ENCODE peak calls at places on chromosomes 1 and 21, in nine cellular contexts. P is coronary artery, K is psoas muscle, F is tibial nerve, W is hepatocyte, I is ovary, Q is MM.1S, T is AG04450, D is breast epithelium. R is an unnamed sample.

GRCh38 chr1:240138867-240139266 is 47.2 kb downstream of the FMN2 start:
- DNase-seq in P (no peak), K (no peak), F (no peak), W (no peak), I (no peak), Q (no peak), T (no peak), D (no peak), R (no peak)

GRCh38 chr1:205343431-205344009 is 13.2 kb downstream of the KLHDC8A start:
- DNase-seq in P (no peak), K (no peak), F (no peak), W (peak; percentile 65), I (peak; percentile 44), Q (no peak), T (no peak), D (no peak), R (no peak)

GRCh38 chr21:27258756-27259429 is 292.0 kb upstream of the ADAMTS5 start:
- DNase-seq in P (no peak), K (no peak), F (no peak), W (no peak), I (no peak), Q (no peak), T (no peak), D (no peak), R (no peak)

GRCh38 chr1:151729157-151729965 is 8.0 kb downstream of the RIIAD1 start:
- DNase-seq in P (no peak), K (no peak), F (no peak), W (no peak), I (no peak), Q (no peak), T (no peak), D (no peak), R (no peak)

GRCh38 chr1:183515002-183515689 is 42.8 kb downstream of the SMG7 start:
- DNase-seq in P (no peak), K (no peak), F (no peak), W (peak; percentile 16), I (no peak), Q (no peak), T (peak; percentile 58), D (no peak), R (peak; percentile 66)

GRCh38 chr21:34836103-34836932 is 167.5 kb downstream of the CLIC6 start:
- DNase-seq in P (peak; percentile 91), K (peak; percentile 88), F (peak; percentile 64), W (peak; percentile 85), I (peak; percentile 81), Q (no peak), T (peak; percentile 99), D (no peak), R (no peak)

GRCh38 chr1:117795792-117796191 is 133.6 kb downstream of the GDAP2 start:
- DNase-seq in P (no peak), K (no peak), F (no peak), W (no peak), I (no peak), Q (no peak), T (no peak), D (no peak), R (no peak)

GRCh38 chr1:91885331-91885715 is 628 bp downstream of the TGFBR3 start:
- DNase-seq in P (peak; percentile 77), K (peak; percentile 40), F (no peak), W (peak; percentile 30), I (peak; percentile 47), Q (peak; percentile 27), T (no peak), D (no peak), R (no peak)

GRCh38 chr1:17023573-17023972 is 11.8 kb upstream of the ATP13A2 start:
- DNase-seq in P (no peak), K (no peak), F (no peak), W (no peak), I (no peak), Q (no peak), T (no peak), D (no peak), R (no peak)

GRCh38 chr1:40143891-40144575 is 17.2 kb upstream of the RLF start:
- DNase-seq in P (no peak), K (no peak), F (peak; percentile 88), W (peak; percentile 86), I (peak; percentile 12), Q (peak; percentile 72), T (peak; percentile 36), D (no peak), R (peak; percentile 55)

GRCh38 chr1:60978421-60979357 is 103.7 kb upstream of the NFIA start:
- DNase-seq in P (no peak), K (peak; percentile 20), F (no peak), W (peak; percentile 46), I (no peak), Q (peak; percentile 45), T (no peak), D (no peak), R (peak; percentile 52)

GRCh38 chr1:38097256-38097655 is 50.7 kb upstream of the POU3F1 start:
- DNase-seq in P (no peak), K (no peak), F (no peak), W (no peak), I (no peak), Q (no peak), T (no peak), D (no peak), R (no peak)

GRCh38 chr1:222928212-222928611 is 113.4 kb downstream of the DISP1 start:
- DNase-seq in P (no peak), K (peak; percentile 30), F (peak; percentile 45), W (peak; percentile 73), I (peak; percentile 56), Q (no peak), T (no peak), D (no peak), R (no peak)

GRCh38 chr1:212432163-212432705 is 486 bp upstream of the NENF start:
- DNase-seq in P (no peak), K (no peak), F (no peak), W (no peak), I (no peak), Q (no peak), T (no peak), D (no peak), R (no peak)

GRCh38 chr1:63317007-63317813 is 5.2 kb upstream of the FOXD3 start:
- DNase-seq in P (no peak), K (peak; percentile 62), F (no peak), W (peak; percentile 77), I (no peak), Q (peak; percentile 92), T (no peak), D (no peak), R (peak; percentile 66)

GRCh38 chr1:161702250-161702649 is 4.8 kb upstream of the FCRLA start:
- DNase-seq in P (no peak), K (no peak), F (no peak), W (peak; percentile 74), I (no peak), Q (no peak), T (no peak), D (no peak), R (no peak)

GRCh38 chr1:115337633-115338456 is at the start of gene NGF:
- DNase-seq in P (peak; percentile 84), K (peak; percentile 53), F (no peak), W (peak; percentile 76), I (peak; percentile 77), Q (no peak), T (peak; percentile 32), D (no peak), R (peak; percentile 73)
- H3K27ac ChIP-seq in P (peak within 1 kb of the TSS; percentile 90), K (peak within 1 kb of the TSS; percentile 24), F (peak within 1 kb of the TSS; percentile 80), W (no peak within 1 kb of the TSS), I (peak within 1 kb of the TSS; percentile 16), Q (no peak within 1 kb of the TSS), T (peak within 1 kb of the TSS; percentile 11), D (peak within 1 kb of the TSS; percentile 60), R (peak within 1 kb of the TSS; percentile 55)

GRCh38 chr1:198671136-198671535 is 32.3 kb downstream of the PTPRC start:
- DNase-seq in P (no peak), K (no peak), F (no peak), W (no peak), I (no peak), Q (peak; percentile 53), T (no peak), D (no peak), R (no peak)
- TF ChIP-seq CTCF in P (no peak), K (no peak), F (no peak), W (no peak), I (no peak), Q (no peak), T (no peak), D (no peak), R (no peak)

DNA sequence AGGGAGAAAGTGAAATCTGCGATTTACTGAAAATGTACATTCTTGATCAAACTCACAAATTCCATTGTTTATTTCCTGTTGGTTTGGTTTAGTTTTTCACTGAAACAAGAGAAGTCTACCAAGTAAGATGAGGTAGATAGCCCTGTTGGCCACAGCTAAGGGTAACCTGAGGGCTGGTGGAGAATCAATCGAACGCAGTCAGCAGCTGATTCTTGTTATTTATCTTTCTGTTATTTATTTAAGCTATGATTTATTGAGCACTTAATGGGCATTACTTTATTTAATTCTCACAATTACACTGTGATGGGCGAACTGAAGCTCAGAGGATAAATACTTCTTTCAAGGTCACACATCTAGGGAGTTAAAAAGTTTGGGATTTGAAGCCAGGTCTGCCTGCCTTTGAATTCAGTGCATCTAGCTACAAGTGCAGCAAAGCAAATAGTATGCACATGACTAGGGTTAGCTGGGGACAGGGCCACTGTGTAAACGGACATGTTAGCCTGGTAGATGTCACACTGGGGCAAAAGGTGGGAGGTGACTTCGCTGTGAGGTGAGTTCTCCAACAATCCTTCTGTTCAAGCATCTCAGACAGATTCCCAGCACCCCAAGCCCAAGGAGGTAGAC is 106.5 kb upstream of the GADD45A start:
- DNase-seq in P (no peak), K (no peak), F (no peak), W (peak; percentile 44), I (no peak), Q (no peak), T (no peak), D (no peak), R (no peak)
- H3K27ac ChIP-seq in P (no peak overlapping the region), K (no peak overlapping the region), F (no peak overlapping the region), W (no peak overlapping the region), I (no peak overlapping the region), Q (no peak overlapping the region), T (no peak overlapping the region), D (no peak overlapping the region), R (no peak overlapping the region)

DNA sequence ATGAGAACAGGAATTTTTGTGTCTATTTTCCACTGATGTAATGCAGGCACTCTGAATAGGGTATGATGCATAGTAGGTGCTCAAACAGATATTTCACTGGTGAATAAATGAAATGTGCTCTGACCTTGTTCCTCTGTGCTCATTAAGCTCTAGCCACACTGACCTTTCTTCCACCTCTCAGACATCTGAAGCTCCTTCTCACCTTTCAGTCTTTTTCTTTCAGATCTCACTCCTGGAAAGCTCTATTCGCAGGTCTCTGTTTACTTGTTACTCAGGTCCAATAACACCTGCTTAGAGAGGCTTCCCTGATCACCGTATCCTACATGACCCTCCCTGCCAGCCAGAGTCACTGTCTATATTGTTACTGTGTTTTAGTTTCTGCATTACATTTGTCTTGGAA is 59.2 kb upstream of the IVNS1ABP start:
- DNase-seq in P (no peak), K (no peak), F (no peak), W (no peak), I (no peak), Q (peak; percentile 34), T (no peak), D (no peak), R (no peak)
- TF ChIP-seq CTCF in P (no peak), K (no peak), F (no peak), W (no peak), I (no peak), Q (no peak), T (no peak), D (no peak), R (no peak)

R was measured in RWPE1.